ENCODE peak calls at places on chromosome 20, in five cellular contexts. One of them, this sample, is unnamed.

GRCh38 chr20:7799872-7800271 is 140.4 kb downstream of the HAO1 start:
- DNase-seq in DMS153: no peak
- DNase-seq in activated T-helper 1 cell treated with anti-CD3 and anti-CD28 coated beads, Interleukin-2, amount 50 U/mL, for 16 hours: no peak
- DNase-seq in GM03348: no peak
- DNase-seq in stimulated activated CD8-positive, alpha-beta memory T cell treated with anti-CD3 and anti-CD28 coated beads, Interleukin-2, amount 100 ng/mL, for 48 hours: no peak
- DNase-seq in this sample: no peak

GRCh38 chr20:53829086-53829703 is 235.6 kb upstream of the ZNF217 start:
- DNase-seq in DMS153: no peak
- DNase-seq in activated T-helper 1 cell treated with anti-CD3 and anti-CD28 coated beads, Interleukin-2, amount 50 U/mL, for 16 hours: no peak
- DNase-seq in GM03348: peak; percentile 79
- DNase-seq in stimulated activated CD8-positive, alpha-beta memory T cell treated with anti-CD3 and anti-CD28 coated beads, Interleukin-2, amount 100 ng/mL, for 48 hours: no peak
- DNase-seq in this sample: peak; percentile 39

GRCh38 chr20:17327185-17327780 is 100.4 kb downstream of the PCSK2 start:
- DNase-seq in DMS153: no peak
- DNase-seq in activated T-helper 1 cell treated with anti-CD3 and anti-CD28 coated beads, Interleukin-2, amount 50 U/mL, for 16 hours: no peak
- DNase-seq in GM03348: no peak
- DNase-seq in stimulated activated CD8-positive, alpha-beta memory T cell treated with anti-CD3 and anti-CD28 coated beads, Interleukin-2, amount 100 ng/mL, for 48 hours: no peak
- DNase-seq in this sample: no peak

GRCh38 chr20:25000268-25000801 is 7.8 kb upstream of the APMAP start:
- DNase-seq in DMS153: peak; percentile 61
- DNase-seq in activated T-helper 1 cell treated with anti-CD3 and anti-CD28 coated beads, Interleukin-2, amount 50 U/mL, for 16 hours: no peak
- DNase-seq in GM03348: peak; percentile 90
- DNase-seq in stimulated activated CD8-positive, alpha-beta memory T cell treated with anti-CD3 and anti-CD28 coated beads, Interleukin-2, amount 100 ng/mL, for 48 hours: no peak
- DNase-seq in this sample: no peak

GRCh38 chr20:5675103-5676091 is 74.8 kb upstream of the SHLD1 start:
- DNase-seq in DMS153: no peak
- DNase-seq in activated T-helper 1 cell treated with anti-CD3 and anti-CD28 coated beads, Interleukin-2, amount 50 U/mL, for 16 hours: no peak
- DNase-seq in GM03348: no peak
- DNase-seq in stimulated activated CD8-positive, alpha-beta memory T cell treated with anti-CD3 and anti-CD28 coated beads, Interleukin-2, amount 100 ng/mL, for 48 hours: no peak
- DNase-seq in this sample: no peak

GRCh38 chr20:15380770-15381169 is 1043.4 kb upstream of the FLRT3 start:
- DNase-seq in DMS153: no peak
- DNase-seq in activated T-helper 1 cell treated with anti-CD3 and anti-CD28 coated beads, Interleukin-2, amount 50 U/mL, for 16 hours: no peak
- DNase-seq in GM03348: no peak
- DNase-seq in stimulated activated CD8-positive, alpha-beta memory T cell treated with anti-CD3 and anti-CD28 coated beads, Interleukin-2, amount 100 ng/mL, for 48 hours: no peak
- DNase-seq in this sample: no peak

GRCh38 chr20:62624325-62624690 is 18.0 kb upstream of the SLCO4A1 start:
- DNase-seq in DMS153: peak; percentile 25
- DNase-seq in activated T-helper 1 cell treated with anti-CD3 and anti-CD28 coated beads, Interleukin-2, amount 50 U/mL, for 16 hours: no peak
- DNase-seq in GM03348: no peak
- DNase-seq in stimulated activated CD8-positive, alpha-beta memory T cell treated with anti-CD3 and anti-CD28 coated beads, Interleukin-2, amount 100 ng/mL, for 48 hours: no peak
- DNase-seq in this sample: peak; percentile 96

GRCh38 chr20:36847009-36847709 is 28.8 kb upstream of the TLDC2 start:
- DNase-seq in DMS153: no peak
- DNase-seq in activated T-helper 1 cell treated with anti-CD3 and anti-CD28 coated beads, Interleukin-2, amount 50 U/mL, for 16 hours: no peak
- DNase-seq in GM03348: peak; percentile 85
- DNase-seq in stimulated activated CD8-positive, alpha-beta memory T cell treated with anti-CD3 and anti-CD28 coated beads, Interleukin-2, amount 100 ng/mL, for 48 hours: no peak
- DNase-seq in this sample: no peak

GRCh38 chr20:24432057-24432456 is 37.4 kb upstream of the SYNDIG1 start:
- DNase-seq in DMS153: no peak
- DNase-seq in activated T-helper 1 cell treated with anti-CD3 and anti-CD28 coated beads, Interleukin-2, amount 50 U/mL, for 16 hours: no peak
- DNase-seq in GM03348: no peak
- DNase-seq in stimulated activated CD8-positive, alpha-beta memory T cell treated with anti-CD3 and anti-CD28 coated beads, Interleukin-2, amount 100 ng/mL, for 48 hours: no peak
- DNase-seq in this sample: no peak

GRCh38 chr20:62002882-62003480 is 62.7 kb downstream of the TAF4 start:
- DNase-seq in DMS153: no peak
- DNase-seq in activated T-helper 1 cell treated with anti-CD3 and anti-CD28 coated beads, Interleukin-2, amount 50 U/mL, for 16 hours: no peak
- DNase-seq in GM03348: no peak
- DNase-seq in stimulated activated CD8-positive, alpha-beta memory T cell treated with anti-CD3 and anti-CD28 coated beads, Interleukin-2, amount 100 ng/mL, for 48 hours: no peak
- DNase-seq in this sample: no peak

GRCh38 chr20:32564440-32564839 is 20.7 kb downstream of the NOL4L start:
- DNase-seq in DMS153: no peak
- DNase-seq in activated T-helper 1 cell treated with anti-CD3 and anti-CD28 coated beads, Interleukin-2, amount 50 U/mL, for 16 hours: no peak
- DNase-seq in GM03348: no peak
- DNase-seq in stimulated activated CD8-positive, alpha-beta memory T cell treated with anti-CD3 and anti-CD28 coated beads, Interleukin-2, amount 100 ng/mL, for 48 hours: no peak
- DNase-seq in this sample: no peak

GRCh38 chr20:36528176-36528874 is 13.0 kb upstream of the MYL9 start:
- DNase-seq in DMS153: no peak
- DNase-seq in activated T-helper 1 cell treated with anti-CD3 and anti-CD28 coated beads, Interleukin-2, amount 50 U/mL, for 16 hours: no peak
- DNase-seq in GM03348: no peak
- DNase-seq in stimulated activated CD8-positive, alpha-beta memory T cell treated with anti-CD3 and anti-CD28 coated beads, Interleukin-2, amount 100 ng/mL, for 48 hours: no peak
- DNase-seq in this sample: no peak

GRCh38 chr20:688809-689208 is 13.2 kb upstream of the SCRT2 start:
- DNase-seq in DMS153: no peak
- DNase-seq in activated T-helper 1 cell treated with anti-CD3 and anti-CD28 coated beads, Interleukin-2, amount 50 U/mL, for 16 hours: no peak
- DNase-seq in GM03348: peak; percentile 24
- DNase-seq in stimulated activated CD8-positive, alpha-beta memory T cell treated with anti-CD3 and anti-CD28 coated beads, Interleukin-2, amount 100 ng/mL, for 48 hours: no peak
- DNase-seq in this sample: no peak

GRCh38 chr20:45917790-45918141 is 5.8 kb upstream of the PLTP start:
- DNase-seq in DMS153: no peak
- DNase-seq in activated T-helper 1 cell treated with anti-CD3 and anti-CD28 coated beads, Interleukin-2, amount 50 U/mL, for 16 hours: no peak
- DNase-seq in GM03348: peak; percentile 29
- DNase-seq in stimulated activated CD8-positive, alpha-beta memory T cell treated with anti-CD3 and anti-CD28 coated beads, Interleukin-2, amount 100 ng/mL, for 48 hours: no peak
- DNase-seq in this sample: no peak

GRCh38 chr20:3863317-3863716 is 16.7 kb downstream of the MAVS start:
- DNase-seq in DMS153: no peak
- DNase-seq in activated T-helper 1 cell treated with anti-CD3 and anti-CD28 coated beads, Interleukin-2, amount 50 U/mL, for 16 hours: no peak
- DNase-seq in GM03348: no peak
- DNase-seq in stimulated activated CD8-positive, alpha-beta memory T cell treated with anti-CD3 and anti-CD28 coated beads, Interleukin-2, amount 100 ng/mL, for 48 hours: no peak
- DNase-seq in this sample: no peak

GRCh38 chr20:60060006-60060557 is 101.9 kb downstream of the CDH26 start:
- DNase-seq in DMS153: no peak
- DNase-seq in activated T-helper 1 cell treated with anti-CD3 and anti-CD28 coated beads, Interleukin-2, amount 50 U/mL, for 16 hours: no peak
- DNase-seq in GM03348: no peak
- DNase-seq in stimulated activated CD8-positive, alpha-beta memory T cell treated with anti-CD3 and anti-CD28 coated beads, Interleukin-2, amount 100 ng/mL, for 48 hours: no peak
- DNase-seq in this sample: no peak

GRCh38 chr20:38210741-38211140 is 45.7 kb upstream of the TGM2 start:
- DNase-seq in DMS153: no peak
- DNase-seq in activated T-helper 1 cell treated with anti-CD3 and anti-CD28 coated beads, Interleukin-2, amount 50 U/mL, for 16 hours: no peak
- DNase-seq in GM03348: peak; percentile 44
- DNase-seq in stimulated activated CD8-positive, alpha-beta memory T cell treated with anti-CD3 and anti-CD28 coated beads, Interleukin-2, amount 100 ng/mL, for 48 hours: no peak
- DNase-seq in this sample: no peak

GRCh38 chr20:45378191-45378590 is at the start of gene TP53TG5:
- DNase-seq in DMS153: no peak
- DNase-seq in activated T-helper 1 cell treated with anti-CD3 and anti-CD28 coated beads, Interleukin-2, amount 50 U/mL, for 16 hours: no peak
- DNase-seq in GM03348: no peak
- DNase-seq in stimulated activated CD8-positive, alpha-beta memory T cell treated with anti-CD3 and anti-CD28 coated beads, Interleukin-2, amount 100 ng/mL, for 48 hours: no peak
- DNase-seq in this sample: no peak

GRCh38 chr20:14583413-14583812 is 246.0 kb upstream of the FLRT3 start:
- DNase-seq in DMS153: peak; percentile 67
- DNase-seq in activated T-helper 1 cell treated with anti-CD3 and anti-CD28 coated beads, Interleukin-2, amount 50 U/mL, for 16 hours: no peak
- DNase-seq in GM03348: no peak
- DNase-seq in stimulated activated CD8-positive, alpha-beta memory T cell treated with anti-CD3 and anti-CD28 coated beads, Interleukin-2, amount 100 ng/mL, for 48 hours: no peak
- DNase-seq in this sample: no peak

GRCh38 chr20:43550456-43550855 is 8.4 kb upstream of the SGK2 start:
- DNase-seq in DMS153: no peak
- DNase-seq in activated T-helper 1 cell treated with anti-CD3 and anti-CD28 coated beads, Interleukin-2, amount 50 U/mL, for 16 hours: no peak
- DNase-seq in GM03348: no peak
- DNase-seq in stimulated activated CD8-positive, alpha-beta memory T cell treated with anti-CD3 and anti-CD28 coated beads, Interleukin-2, amount 100 ng/mL, for 48 hours: no peak
- DNase-seq in this sample: no peak

GRCh38 chr20:18983796-18984195 is 170.2 kb downstream of the SCP2D1 start:
- DNase-seq in DMS153: peak; percentile 86
- DNase-seq in activated T-helper 1 cell treated with anti-CD3 and anti-CD28 coated beads, Interleukin-2, amount 50 U/mL, for 16 hours: no peak
- DNase-seq in GM03348: no peak
- DNase-seq in stimulated activated CD8-positive, alpha-beta memory T cell treated with anti-CD3 and anti-CD28 coated beads, Interleukin-2, amount 100 ng/mL, for 48 hours: no peak
- DNase-seq in this sample: no peak

GRCh38 chr20:62280303-62280702 is 22.5 kb upstream of the ADRM1 start:
- DNase-seq in DMS153: no peak
- DNase-seq in activated T-helper 1 cell treated with anti-CD3 and anti-CD28 coated beads, Interleukin-2, amount 50 U/mL, for 16 hours: no peak
- DNase-seq in GM03348: no peak
- DNase-seq in stimulated activated CD8-positive, alpha-beta memory T cell treated with anti-CD3 and anti-CD28 coated beads, Interleukin-2, amount 100 ng/mL, for 48 hours: no peak
- DNase-seq in this sample: no peak

GRCh38 chr20:39044501-39044900 is 82.4 kb downstream of the DHX35 start:
- DNase-seq in DMS153: no peak
- DNase-seq in activated T-helper 1 cell treated with anti-CD3 and anti-CD28 coated beads, Interleukin-2, amount 50 U/mL, for 16 hours: no peak
- DNase-seq in GM03348: no peak
- DNase-seq in stimulated activated CD8-positive, alpha-beta memory T cell treated with anti-CD3 and anti-CD28 coated beads, Interleukin-2, amount 100 ng/mL, for 48 hours: no peak
- DNase-seq in this sample: no peak

GRCh38 chr20:21291026-21291425 is 12.1 kb upstream of the XRN2 start:
- DNase-seq in DMS153: no peak
- DNase-seq in activated T-helper 1 cell treated with anti-CD3 and anti-CD28 coated beads, Interleukin-2, amount 50 U/mL, for 16 hours: no peak
- DNase-seq in GM03348: no peak
- DNase-seq in stimulated activated CD8-positive, alpha-beta memory T cell treated with anti-CD3 and anti-CD28 coated beads, Interleukin-2, amount 100 ng/mL, for 48 hours: no peak
- DNase-seq in this sample: no peak

GRCh38 chr20:48735112-48735511 is 92.7 kb downstream of the PREX1 start:
- DNase-seq in DMS153: no peak
- DNase-seq in activated T-helper 1 cell treated with anti-CD3 and anti-CD28 coated beads, Interleukin-2, amount 50 U/mL, for 16 hours: no peak
- DNase-seq in GM03348: no peak
- DNase-seq in stimulated activated CD8-positive, alpha-beta memory T cell treated with anti-CD3 and anti-CD28 coated beads, Interleukin-2, amount 100 ng/mL, for 48 hours: no peak
- DNase-seq in this sample: no peak

GRCh38 chr20:44196278-44196677 is 9.3 kb upstream of the JPH2 start:
- DNase-seq in DMS153: no peak
- DNase-seq in activated T-helper 1 cell treated with anti-CD3 and anti-CD28 coated beads, Interleukin-2, amount 50 U/mL, for 16 hours: no peak
- DNase-seq in GM03348: no peak
- DNase-seq in stimulated activated CD8-positive, alpha-beta memory T cell treated with anti-CD3 and anti-CD28 coated beads, Interleukin-2, amount 100 ng/mL, for 48 hours: no peak
- DNase-seq in this sample: no peak

GRCh38 chr20:62822788-62823651 is 6.2 kb downstream of the COL9A3 start:
- DNase-seq in DMS153: peak; percentile 72
- DNase-seq in activated T-helper 1 cell treated with anti-CD3 and anti-CD28 coated beads, Interleukin-2, amount 50 U/mL, for 16 hours: no peak
- DNase-seq in GM03348: peak; percentile 31
- DNase-seq in stimulated activated CD8-positive, alpha-beta memory T cell treated with anti-CD3 and anti-CD28 coated beads, Interleukin-2, amount 100 ng/mL, for 48 hours: peak; percentile 32
- DNase-seq in this sample: peak; percentile 100

GRCh38 chr20:43972692-43973091 is 58.0 kb downstream of the TOX2 start:
- DNase-seq in DMS153: no peak
- DNase-seq in activated T-helper 1 cell treated with anti-CD3 and anti-CD28 coated beads, Interleukin-2, amount 50 U/mL, for 16 hours: no peak
- DNase-seq in GM03348: no peak
- DNase-seq in stimulated activated CD8-positive, alpha-beta memory T cell treated with anti-CD3 and anti-CD28 coated beads, Interleukin-2, amount 100 ng/mL, for 48 hours: no peak
- DNase-seq in this sample: no peak

GRCh38 chr20:48644286-48644828 is 183.4 kb downstream of the PREX1 start:
- DNase-seq in DMS153: no peak
- DNase-seq in activated T-helper 1 cell treated with anti-CD3 and anti-CD28 coated beads, Interleukin-2, amount 50 U/mL, for 16 hours: no peak
- DNase-seq in GM03348: no peak
- DNase-seq in stimulated activated CD8-positive, alpha-beta memory T cell treated with anti-CD3 and anti-CD28 coated beads, Interleukin-2, amount 100 ng/mL, for 48 hours: no peak
- DNase-seq in this sample: no peak